ENCODE peak calls at places on chromosome X, in four cellular contexts. One of them, this sample, is unnamed.

GRCh38 chrX:310621-311155 is 7.9 kb downstream of the GTPBP6 start:
- DNase-seq in A549: no peak
- DNase-seq in fibroblast of pulmonary artery: no peak
- DNase-seq in thyroid gland: no peak
- DNase-seq in this sample: no peak

GRCh38 chrX:95903490-95903889 is 781.2 kb upstream of the DIAPH2 start:
- DNase-seq in thyroid gland: no peak
- DNase-seq in A549: no peak
- DNase-seq in fibroblast of pulmonary artery: peak
- DNase-seq in this sample: no peak

GRCh38 chrX:147914609-147915008 is 2.9 kb downstream of the FMR1 start:
- DNase-seq in A549: no peak
- DNase-seq in thyroid gland: no peak
- DNase-seq in fibroblast of pulmonary artery: no peak
- DNase-seq in this sample: no peak

GRCh38 chrX:13283512-13283911 is 36.3 kb downstream of the ATXN3L start:
- DNase-seq in A549: no peak
- DNase-seq in thyroid gland: no peak
- DNase-seq in fibroblast of pulmonary artery: peak
- DNase-seq in this sample: peak

GRCh38 chrX:110066488-110067225 is 63.7 kb downstream of the TMEM164 start:
- DNase-seq in fibroblast of pulmonary artery: no peak
- DNase-seq in thyroid gland: no peak
- DNase-seq in A549: no peak
- DNase-seq in this sample: no peak

GRCh38 chrX:49838374-49838773 is 9.3 kb downstream of the PAGE4 start:
- DNase-seq in fibroblast of pulmonary artery: peak
- DNase-seq in A549: peak
- DNase-seq in thyroid gland: peak
- DNase-seq in this sample: peak

GRCh38 chrX:134894373-134894895 is 96.4 kb upstream of the SMIM10 start:
- DNase-seq in fibroblast of pulmonary artery: no peak
- DNase-seq in A549: no peak
- DNase-seq in thyroid gland: no peak
- DNase-seq in this sample: no peak

GRCh38 chrX:51395807-51396728 is 63.4 kb downstream of the NUDT10 start:
- DNase-seq in fibroblast of pulmonary artery: no peak
- DNase-seq in A549: peak
- DNase-seq in thyroid gland: peak
- DNase-seq in this sample: no peak

GRCh38 chrX:153818571-153819397 is 11.6 kb downstream of the PDZD4 start:
- DNase-seq in fibroblast of pulmonary artery: no peak
- DNase-seq in thyroid gland: peak
- DNase-seq in A549: no peak
- DNase-seq in this sample: peak

GRCh38 chrX:4935846-4936245 is 1222.4 kb upstream of the PRKX start:
- DNase-seq in fibroblast of pulmonary artery: no peak
- DNase-seq in A549: no peak
- DNase-seq in thyroid gland: no peak
- DNase-seq in this sample: peak

DNA sequence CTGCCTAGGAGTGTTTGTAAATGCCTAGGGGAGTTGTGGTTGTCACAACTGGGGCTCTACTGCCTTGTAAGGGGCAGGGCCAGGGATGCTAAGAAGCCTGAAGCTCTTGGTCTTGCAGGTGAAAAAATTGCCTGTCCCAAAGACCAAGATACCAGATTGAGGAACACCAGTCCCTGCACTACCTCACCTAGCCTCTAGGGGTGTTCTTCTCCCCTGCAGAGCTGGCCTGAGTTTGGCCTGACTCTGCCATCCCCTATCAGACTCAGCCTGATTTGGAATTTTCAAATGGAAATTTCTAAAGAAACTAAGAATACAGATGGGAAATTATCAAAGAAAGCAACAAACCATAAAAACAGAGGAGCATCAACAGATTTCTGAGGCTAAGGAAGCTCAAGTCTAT is 90.4 kb downstream of the ZC4H2 start:
- DNase-seq in thyroid gland: no peak
- DNase-seq in fibroblast of pulmonary artery: no peak
- DNase-seq in A549: peak
- DNase-seq in this sample: no peak
- TF ChIP-seq CTCF in thyroid gland: no peak
- TF ChIP-seq CTCF in fibroblast of pulmonary artery: peak
- TF ChIP-seq CTCF in A549: no peak
- TF ChIP-seq CTCF in this sample: peak

GRCh38 chrX:78199851-78200250 is 60.4 kb upstream of the TAF9B start:
- DNase-seq in A549: peak
- DNase-seq in fibroblast of pulmonary artery: peak
- DNase-seq in thyroid gland: no peak
- DNase-seq in this sample: peak
- TF ChIP-seq CTCF in A549: peak
- TF ChIP-seq CTCF in fibroblast of pulmonary artery: peak
- TF ChIP-seq CTCF in thyroid gland: no peak
- TF ChIP-seq CTCF in this sample: peak

DNA sequence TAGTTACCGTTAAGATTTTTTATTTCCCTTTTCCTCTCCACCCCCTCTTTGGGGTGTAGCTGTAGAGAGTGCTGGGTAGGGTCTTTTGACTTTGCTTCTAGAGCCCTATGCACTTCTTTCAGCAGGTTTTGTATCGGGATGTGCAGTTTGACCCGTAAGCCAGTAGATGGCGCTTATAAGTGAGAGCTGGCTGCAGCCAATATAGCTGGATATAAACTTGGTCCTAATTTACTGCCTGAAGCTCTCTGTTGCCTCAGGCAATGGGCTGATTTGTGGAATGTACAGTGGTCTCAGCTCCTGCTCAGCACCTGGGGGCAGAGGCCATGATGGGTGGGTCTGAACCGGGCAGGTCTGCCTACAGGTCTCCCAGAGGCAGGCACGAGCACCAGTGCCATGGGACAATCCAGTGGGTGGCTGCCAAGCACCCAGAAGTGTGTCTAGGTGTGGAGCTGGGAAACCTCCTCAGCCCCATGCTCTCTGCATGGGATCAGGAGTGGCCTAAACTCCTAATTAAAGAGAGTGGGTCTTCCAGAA is 146.5 kb downstream of the SPANXN1 start:
- DNase-seq in A549: no peak
- DNase-seq in fibroblast of pulmonary artery: no peak
- DNase-seq in thyroid gland: no peak
- DNase-seq in this sample: no peak
- TF ChIP-seq CTCF in A549: no peak
- TF ChIP-seq CTCF in fibroblast of pulmonary artery: no peak
- TF ChIP-seq CTCF in thyroid gland: no peak
- TF ChIP-seq CTCF in this sample: no peak

GRCh38 chrX:150362599-150363481 is at the start of gene MAMLD1:
- DNase-seq in fibroblast of pulmonary artery: peak
- DNase-seq in A549: peak
- DNase-seq in thyroid gland: peak
- DNase-seq in this sample: peak
- TF ChIP-seq CTCF in fibroblast of pulmonary artery: no peak
- TF ChIP-seq CTCF in A549: no peak
- TF ChIP-seq CTCF in thyroid gland: no peak
- TF ChIP-seq CTCF in this sample: no peak

GRCh38 chrX:103483720-103484119 is 35.6 kb downstream of the RAB40A start:
- DNase-seq in thyroid gland: no peak
- DNase-seq in fibroblast of pulmonary artery: no peak
- DNase-seq in A549: no peak
- DNase-seq in this sample: no peak

GRCh38 chrX:103488794-103489193 is 30.5 kb downstream of the RAB40A start:
- DNase-seq in fibroblast of pulmonary artery: no peak
- DNase-seq in thyroid gland: no peak
- DNase-seq in A549: no peak
- DNase-seq in this sample: no peak

GRCh38 chrX:103488332-103488731 is 31.0 kb downstream of the RAB40A start:
- DNase-seq in thyroid gland: no peak
- DNase-seq in fibroblast of pulmonary artery: peak
- DNase-seq in A549: peak
- DNase-seq in this sample: peak
- TF ChIP-seq CTCF in thyroid gland: no peak
- TF ChIP-seq CTCF in fibroblast of pulmonary artery: peak
- TF ChIP-seq CTCF in A549: peak
- TF ChIP-seq CTCF in this sample: peak

GRCh38 chrX:149628768-149629167 is 2.8 kb downstream of the TMEM185A start:
- DNase-seq in thyroid gland: no peak
- DNase-seq in fibroblast of pulmonary artery: no peak
- DNase-seq in A549: no peak
- DNase-seq in this sample: no peak

GRCh38 chrX:149631293-149632165 is at the start of gene TMEM185A:
- DNase-seq in thyroid gland: peak
- DNase-seq in fibroblast of pulmonary artery: peak
- DNase-seq in A549: peak
- DNase-seq in this sample: peak

GRCh38 chrX:149628280-149628679 is 3.3 kb downstream of the TMEM185A start:
- DNase-seq in thyroid gland: no peak
- DNase-seq in A549: no peak
- DNase-seq in fibroblast of pulmonary artery: no peak
- DNase-seq in this sample: no peak

GRCh38 chrX:149629730-149630387 is 1.7 kb downstream of the TMEM185A start:
- DNase-seq in A549: no peak
- DNase-seq in thyroid gland: no peak
- DNase-seq in fibroblast of pulmonary artery: no peak
- DNase-seq in this sample: no peak

DNA sequence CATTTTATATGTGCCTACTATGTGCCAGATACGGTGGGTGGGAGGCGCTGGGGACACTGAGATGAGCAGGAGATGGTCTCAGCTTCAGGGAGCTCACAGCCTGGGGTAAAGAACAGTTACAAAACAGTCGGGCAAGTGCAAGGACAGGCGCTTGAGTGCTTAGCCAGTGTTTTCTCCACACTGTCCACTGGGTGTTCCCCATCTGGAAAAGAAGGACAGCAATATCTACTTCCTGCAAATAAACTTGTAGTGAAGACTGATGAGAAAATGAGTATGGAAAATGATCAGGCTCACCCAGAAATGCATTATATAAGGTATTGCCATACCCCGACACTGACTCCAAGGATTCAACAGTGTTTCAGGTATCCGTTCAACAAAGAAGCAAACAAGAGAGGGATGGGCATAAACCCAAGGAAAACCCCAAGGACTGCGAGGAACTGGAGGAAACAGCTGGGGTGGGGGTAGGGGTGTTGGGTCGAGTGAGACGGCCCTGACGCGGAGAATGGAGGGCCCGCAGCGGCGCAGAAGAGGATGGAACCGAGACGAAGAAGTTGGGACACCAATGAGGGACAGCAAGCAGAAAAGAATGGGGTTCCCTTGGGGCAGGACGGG is 805 bp downstream of the TMEM185A start:
- DNase-seq in A549: peak
- DNase-seq in thyroid gland: peak
- DNase-seq in fibroblast of pulmonary artery: peak
- DNase-seq in this sample: peak
- TF ChIP-seq CTCF in A549: no peak
- TF ChIP-seq CTCF in thyroid gland: no peak
- TF ChIP-seq CTCF in fibroblast of pulmonary artery: peak
- TF ChIP-seq CTCF in this sample: peak

GRCh38 chrX:133601116-133601515 is 185.8 kb upstream of the GPC4 start:
- DNase-seq in A549: no peak
- DNase-seq in thyroid gland: no peak
- DNase-seq in fibroblast of pulmonary artery: no peak
- DNase-seq in this sample: no peak

GRCh38 chrX:133602881-133603280 is 187.6 kb upstream of the GPC4 start:
- DNase-seq in fibroblast of pulmonary artery: no peak
- DNase-seq in thyroid gland: no peak
- DNase-seq in A549: no peak
- DNase-seq in this sample: no peak

GRCh38 chrX:133600536-133600935 is 185.2 kb upstream of the GPC4 start:
- DNase-seq in thyroid gland: no peak
- DNase-seq in A549: no peak
- DNase-seq in fibroblast of pulmonary artery: no peak
- DNase-seq in this sample: no peak

GRCh38 chrX:133594156-133594555 is 178.9 kb upstream of the GPC4 start:
- DNase-seq in thyroid gland: no peak
- DNase-seq in A549: no peak
- DNase-seq in fibroblast of pulmonary artery: no peak
- DNase-seq in this sample: no peak

DNA sequence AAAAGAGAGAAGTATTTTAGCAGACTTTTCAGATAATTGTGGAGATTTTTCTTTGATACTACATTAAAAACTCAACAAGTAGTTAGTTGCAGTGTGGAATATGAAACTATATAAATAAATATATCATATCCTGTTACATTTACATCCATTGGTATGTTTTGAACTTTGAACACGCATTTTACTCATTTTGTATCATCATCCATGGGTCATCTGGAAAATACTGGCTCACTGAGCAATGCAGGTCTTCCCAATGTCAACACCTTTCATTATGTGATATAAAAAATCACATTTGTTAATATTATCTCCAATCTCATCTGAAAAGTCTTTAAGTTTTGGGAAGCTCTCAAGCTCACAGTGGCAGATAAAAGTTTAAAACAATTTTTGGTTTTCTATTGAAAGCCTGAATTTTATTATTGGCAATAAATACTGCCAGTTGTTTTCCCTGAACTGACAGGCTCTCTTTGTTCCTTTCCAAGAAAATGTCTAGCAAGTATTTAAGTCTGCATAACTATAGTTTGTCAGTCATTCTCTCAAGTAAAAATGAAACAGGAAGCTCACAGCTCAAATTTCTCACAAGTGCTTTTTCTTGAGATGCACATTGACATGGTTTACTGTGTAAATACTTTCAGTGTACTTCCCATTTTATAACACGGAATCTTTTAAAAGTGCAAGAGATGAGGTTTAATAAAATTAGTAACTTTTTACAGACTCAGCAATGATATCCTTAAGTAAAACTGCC is 183.5 kb upstream of the GPC4 start:
- DNase-seq in fibroblast of pulmonary artery: no peak
- DNase-seq in A549: no peak
- DNase-seq in thyroid gland: no peak
- DNase-seq in this sample: no peak
- TF ChIP-seq CTCF in fibroblast of pulmonary artery: no peak
- TF ChIP-seq CTCF in A549: no peak
- TF ChIP-seq CTCF in thyroid gland: no peak
- TF ChIP-seq CTCF in this sample: no peak

GRCh38 chrX:72294497-72294896 is 11.2 kb downstream of the CITED1 start:
- DNase-seq in fibroblast of pulmonary artery: no peak
- DNase-seq in thyroid gland: no peak
- DNase-seq in A549: no peak
- DNase-seq in this sample: no peak
- TF ChIP-seq CTCF in fibroblast of pulmonary artery: no peak
- TF ChIP-seq CTCF in thyroid gland: peak
- TF ChIP-seq CTCF in A549: no peak
- TF ChIP-seq CTCF in this sample: no peak

GRCh38 chrX:39438603-39439602 is 637.6 kb downstream of the MID1IP1 start:
- DNase-seq in fibroblast of pulmonary artery: no peak
- DNase-seq in A549: no peak
- DNase-seq in thyroid gland: no peak
- DNase-seq in this sample: no peak
- TF ChIP-seq CTCF in fibroblast of pulmonary artery: peak
- TF ChIP-seq CTCF in A549: no peak
- TF ChIP-seq CTCF in thyroid gland: peak
- TF ChIP-seq CTCF in this sample: no peak

This sample was measured in fibroblast of villous mesenchyme.